ENCODE peak calls at places on chromosomes 3 and 15, in four cellular contexts. O, K, P and A are unnamed samples.

GRCh38 chr15:80953953-80954778 is 35.5 kb downstream of the MESD start:
- DNase-seq in O (no peak), K (no peak), P (no peak), A (no peak)

GRCh38 chr15:81312790-81313543 is 11.0 kb downstream of the STARD5 start:
- DNase-seq in O (peak; percentile 99), K (peak; percentile 98), P (no peak), A (peak; percentile 99)

GRCh38 chr15:59329091-59329490 is 43.6 kb downstream of the MYO1E start:
- DNase-seq in O (no peak), K (no peak), P (no peak), A (no peak)

GRCh38 chr15:62920569-62921502 is 121.7 kb upstream of the TPM1 start:
- DNase-seq in O (no peak), K (peak; percentile 89), P (no peak), A (peak; percentile 22)

GRCh38 chr3:160963949-160964348 is 141.2 kb downstream of the B3GALNT1 start:
- DNase-seq in O (no peak), K (no peak), P (no peak), A (no peak)

GRCh38 chr3:129943020-129943419 is 31.5 kb upstream of the TRH start:
- DNase-seq in O (no peak), K (no peak), P (no peak), A (no peak)

GRCh38 chr3:54621181-54621580 is 306.7 kb downstream of the LRTM1 start:
- DNase-seq in O (no peak), K (no peak), P (no peak), A (no peak)

GRCh38 chr3:16550676-16551341 is 37.3 kb upstream of the RFTN1 start:
- DNase-seq in O (peak; percentile 82), K (peak; percentile 91), P (peak; percentile 1), A (peak; percentile 83)

GRCh38 chr3:143847787-143848631 is at the start of gene SLC9A9:
- DNase-seq in O (no peak), K (peak; percentile 74), P (no peak), A (peak; percentile 83)

GRCh38 chr15:68910341-68910740 is 20.0 kb upstream of the SPESP1 start:
- DNase-seq in O (no peak), K (no peak), P (no peak), A (no peak)

GRCh38 chr3:36677331-36678007 is 86.9 kb downstream of the DCLK3 start:
- DNase-seq in O (peak; percentile 85), K (peak; percentile 69), P (no peak), A (peak; percentile 90)

GRCh38 chr15:91824256-91824655 is 29.3 kb upstream of the SLCO3A1 start:
- DNase-seq in O (no peak), K (no peak), P (no peak), A (no peak)

GRCh38 chr15:50354838-50355611 is at the start of gene GABPB1:
- DNase-seq in O (peak; percentile 50), K (peak; percentile 97), P (peak; percentile 78), A (peak; percentile 77)

GRCh38 chr15:78055923-78056713 is 21.4 kb downstream of the TBC1D2B start:
- DNase-seq in O (no peak), K (no peak), P (no peak), A (peak; percentile 41)

GRCh38 chr15:68719676-68720075 is 101.0 kb downstream of the ANP32A start:
- DNase-seq in O (no peak), K (no peak), P (no peak), A (peak; percentile 24)

GRCh38 chr15:25175789-25176615 is 221.2 kb downstream of the SNRPN start:
- DNase-seq in O (no peak), K (no peak), P (no peak), A (no peak)

GRCh38 chr15:80106051-80106450 is 46.6 kb downstream of the ZFAND6 start:
- DNase-seq in O (no peak), K (peak; percentile 61), P (no peak), A (peak; percentile 50)

GRCh38 chr15:98755138-98755537 is 106.8 kb downstream of the IGF1R start:
- DNase-seq in O (no peak), K (peak; percentile 27), P (no peak), A (peak; percentile 58)

GRCh38 chr3:37957185-37957936 is 33.2 kb upstream of the VILL start:
- DNase-seq in O (no peak), K (no peak), P (no peak), A (no peak)

GRCh38 chr15:85404156-85404921 is 23.9 kb downstream of the AKAP13 start:
- DNase-seq in O (no peak), K (no peak), P (no peak), A (no peak)

GRCh38 chr3:169466990-169467389 is 196.5 kb downstream of the MECOM start:
- DNase-seq in O (no peak), K (no peak), P (no peak), A (no peak)

GRCh38 chr3:176780766-176781165 is 416.5 kb downstream of the TBL1XR1 start:
- DNase-seq in O (no peak), K (no peak), P (no peak), A (no peak)

GRCh38 chr15:35958021-35958420 is 412.1 kb upstream of the DPH6 start:
- DNase-seq in O (no peak), K (peak; percentile 17), P (no peak), A (peak; percentile 80)

GRCh38 chr3:121895121-121895520 is 920 bp downstream of the SLC15A2 start:
- DNase-seq in O (no peak), K (no peak), P (no peak), A (peak; percentile 65)
- H3K4me3 ChIP-seq in O (no peak overlapping the region), K (no peak overlapping the region), P (no peak overlapping the region), A (no peak overlapping the region)

GRCh38 chr3:196292281-196292923 is 4.9 kb upstream of the PCYT1A start:
- DNase-seq in O (no peak), K (no peak), P (no peak), A (no peak)
- TF ChIP-seq CTCF in O (peak; percentile 7), K (no peak), P (no peak), A (no peak)

DNA sequence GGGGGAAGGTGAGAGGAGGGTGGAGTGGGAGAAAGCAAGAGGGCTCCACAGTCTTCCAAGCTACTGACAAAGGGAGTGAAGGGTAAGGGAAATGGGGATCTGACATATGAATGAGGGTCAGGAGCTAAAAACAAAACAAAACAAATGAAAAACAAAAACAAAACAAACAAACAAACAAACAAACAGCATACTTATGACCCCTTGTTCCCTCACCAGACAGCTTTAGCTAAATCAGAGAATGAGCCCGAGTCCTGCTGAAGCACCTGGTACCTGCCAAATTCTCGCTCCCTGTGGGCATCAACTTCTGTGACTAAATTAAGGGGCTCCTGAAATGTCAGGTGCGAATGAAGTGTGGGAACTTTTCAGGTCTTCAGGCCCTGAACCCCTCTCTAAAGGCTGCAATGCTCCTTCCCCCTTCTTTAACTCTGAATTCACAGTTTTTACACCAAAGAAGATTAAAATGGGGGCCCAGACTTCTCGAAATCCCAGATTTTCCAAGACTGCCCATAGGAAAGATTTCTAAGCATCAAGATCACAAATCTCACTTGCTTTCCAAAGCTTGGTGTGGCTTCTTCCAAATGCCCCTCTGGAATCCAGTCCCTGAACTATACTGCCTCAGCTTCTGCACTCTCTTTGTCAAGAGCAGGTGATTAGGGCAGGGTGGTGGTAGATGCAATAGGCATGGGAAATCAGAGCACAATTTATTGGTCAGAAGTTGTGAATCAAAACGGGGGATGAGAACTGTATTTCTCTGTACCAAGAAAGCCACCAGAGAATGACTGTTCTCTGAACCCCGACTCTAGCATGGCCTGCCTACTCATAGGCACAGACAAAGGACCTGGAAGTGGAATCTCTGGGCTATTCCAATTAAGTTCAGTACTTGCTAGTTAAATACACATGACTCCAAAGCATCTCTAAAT is 40.9 kb downstream of the ZIC4 start:
- DNase-seq in O (no peak), K (no peak), P (no peak), A (no peak)
- H3K27me3 ChIP-seq in O (peaks cover 44% of the 10 kb centered on the region), K (peaks cover 100% of the 10 kb centered on the region), P (peaks cover 94% of the 10 kb centered on the region), A (peaks cover 19% of the 10 kb centered on the region)

DNA sequence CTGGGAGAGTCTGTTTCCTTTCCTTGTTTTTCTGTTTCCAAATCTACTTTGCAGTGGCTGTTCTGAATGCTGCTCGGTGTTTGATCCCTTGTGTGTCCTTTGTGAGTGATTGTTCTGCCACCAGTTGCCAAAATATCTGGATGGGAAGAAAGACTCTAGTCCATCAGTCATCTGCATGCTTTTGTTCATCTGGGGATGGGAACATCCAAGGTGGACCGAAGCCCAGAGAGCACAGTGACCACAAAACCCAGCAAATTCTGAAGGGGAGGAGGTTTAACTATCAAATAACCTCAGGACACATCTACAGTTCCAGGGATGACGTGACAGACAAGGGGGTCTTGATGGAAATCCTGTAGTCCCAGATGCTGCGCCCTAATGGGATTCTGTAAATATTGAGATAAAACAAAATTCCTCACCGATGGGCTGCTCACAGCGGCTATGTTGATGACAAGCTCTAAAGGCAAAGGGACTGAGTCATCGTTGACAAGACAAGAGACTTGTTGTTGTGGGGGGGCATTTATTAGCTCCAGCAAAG is 199.7 kb upstream of the WNT5A start:
- DNase-seq in O (no peak), K (peak; percentile 10), P (no peak), A (no peak)
- H3K4me3 ChIP-seq in O (no peak overlapping the region), K (no peak overlapping the region), P (no peak overlapping the region), A (no peak overlapping the region)